ENCODE peak calls at places on chromosomes 12 and 14, in four cellular contexts. R, F, L and P are unnamed samples.

GRCh38 chr12:76762556-76762955 is 1.4 kb upstream of the ZDHHC17 start:
- DNase-seq in R (peak), F (peak), L (no peak), P (no peak)

GRCh38 chr14:60021619-60022018 is 70.1 kb upstream of the PCNX4 start:
- DNase-seq in R (no peak), F (no peak), L (no peak), P (no peak)

GRCh38 chr12:2248901-2249381 is 196.2 kb downstream of the CACNA1C start:
- DNase-seq in R (peak), F (no peak), L (no peak), P (peak)

GRCh38 chr14:102930753-102931579 is 8.5 kb downstream of the AMN start:
- DNase-seq in R (peak), F (peak), L (peak), P (no peak)

GRCh38 chr12:65099182-65099581 is 21.9 kb downstream of the WIF1 start:
- DNase-seq in R (no peak), F (no peak), L (no peak), P (no peak)

GRCh38 chr14:38808734-38809455 is 294.1 kb downstream of the SEC23A start:
- DNase-seq in R (no peak), F (peak), L (peak), P (no peak)

GRCh38 chr14:32087173-32087861 is 10.2 kb downstream of the ARHGAP5 start:
- DNase-seq in R (peak), F (peak), L (peak), P (no peak)

GRCh38 chr14:69288001-69288771 is 28.2 kb downstream of the GALNT16 start:
- DNase-seq in R (peak), F (peak), L (no peak), P (no peak)

GRCh38 chr12:106903241-106903950 is 52.3 kb upstream of the TMEM263 start:
- DNase-seq in R (peak), F (peak), L (peak), P (no peak)

GRCh38 chr14:75986439-75986765 is 839 bp downstream of the IFT43 start:
- DNase-seq in R (no peak), F (no peak), L (no peak), P (no peak)

GRCh38 chr14:104427126-104427851 is 152.3 kb upstream of the C14orf180 start:
- DNase-seq in R (no peak), F (no peak), L (no peak), P (no peak)

GRCh38 chr12:101697197-101697929 is at the start of gene CHPT1:
- DNase-seq in R (peak), F (peak), L (no peak), P (peak)

GRCh38 chr12:55072093-55072492 is 52.3 kb downstream of the NEUROD4 start:
- DNase-seq in R (peak), F (peak), L (peak), P (peak)

GRCh38 chr14:69877492-69877891 is 1.7 kb upstream of the SMOC1 start:
- DNase-seq in R (peak), F (no peak), L (peak), P (peak)

GRCh38 chr12:53499261-53500118 is at the start of gene MAP3K12:
- DNase-seq in R (peak), F (peak), L (no peak), P (no peak)

GRCh38 chr12:56358836-56359532 is 923 bp downstream of the STAT2 start:
- DNase-seq in R (peak), F (peak), L (peak), P (peak)

GRCh38 chr12:132837693-132838463 is 9.2 kb upstream of the GOLGA3 start:
- DNase-seq in R (no peak), F (no peak), L (no peak), P (no peak)

GRCh38 chr14:100294213-100294962 is 11.9 kb downstream of the SLC25A29 start:
- DNase-seq in R (peak), F (peak), L (no peak), P (no peak)

DNA sequence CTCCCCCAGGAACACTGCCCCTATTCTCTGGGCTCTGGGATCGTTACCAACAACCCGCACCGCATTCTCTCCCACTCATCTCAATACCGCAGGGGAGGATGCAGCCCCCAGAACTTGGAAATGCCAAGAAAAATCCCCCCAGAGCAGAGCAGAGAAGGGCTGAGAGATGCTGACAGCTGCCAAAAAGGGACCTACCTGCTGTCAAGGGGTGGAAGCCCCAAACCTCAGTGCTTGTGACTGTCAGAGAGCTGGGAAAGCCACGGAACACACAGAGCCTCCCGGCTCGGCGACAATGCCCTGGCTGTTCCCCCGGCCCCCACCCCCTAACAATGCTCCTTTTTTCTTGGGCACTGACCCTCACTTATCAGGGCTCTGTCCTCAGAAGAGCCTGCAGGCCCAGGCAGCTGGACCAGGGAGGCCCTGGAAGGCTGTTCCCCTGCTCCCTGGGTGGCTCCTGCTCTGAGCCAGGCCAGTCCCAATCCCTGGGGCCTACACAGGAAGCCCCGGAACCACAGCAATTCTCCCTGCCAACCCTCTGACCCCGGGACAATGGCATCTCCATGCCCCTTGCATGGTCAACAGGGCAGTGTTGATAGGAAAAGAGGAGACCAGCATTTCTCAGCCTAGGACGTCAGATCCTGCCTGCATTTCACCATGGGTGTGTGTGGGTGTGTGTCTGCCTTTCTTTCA is 78.9 kb downstream of the ITPK1 start:
- DNase-seq in R (peak), F (no peak), L (no peak), P (no peak)
- TF ChIP-seq CTCF in R (no peak), F (no peak), L (no peak), P (no peak)

DNA sequence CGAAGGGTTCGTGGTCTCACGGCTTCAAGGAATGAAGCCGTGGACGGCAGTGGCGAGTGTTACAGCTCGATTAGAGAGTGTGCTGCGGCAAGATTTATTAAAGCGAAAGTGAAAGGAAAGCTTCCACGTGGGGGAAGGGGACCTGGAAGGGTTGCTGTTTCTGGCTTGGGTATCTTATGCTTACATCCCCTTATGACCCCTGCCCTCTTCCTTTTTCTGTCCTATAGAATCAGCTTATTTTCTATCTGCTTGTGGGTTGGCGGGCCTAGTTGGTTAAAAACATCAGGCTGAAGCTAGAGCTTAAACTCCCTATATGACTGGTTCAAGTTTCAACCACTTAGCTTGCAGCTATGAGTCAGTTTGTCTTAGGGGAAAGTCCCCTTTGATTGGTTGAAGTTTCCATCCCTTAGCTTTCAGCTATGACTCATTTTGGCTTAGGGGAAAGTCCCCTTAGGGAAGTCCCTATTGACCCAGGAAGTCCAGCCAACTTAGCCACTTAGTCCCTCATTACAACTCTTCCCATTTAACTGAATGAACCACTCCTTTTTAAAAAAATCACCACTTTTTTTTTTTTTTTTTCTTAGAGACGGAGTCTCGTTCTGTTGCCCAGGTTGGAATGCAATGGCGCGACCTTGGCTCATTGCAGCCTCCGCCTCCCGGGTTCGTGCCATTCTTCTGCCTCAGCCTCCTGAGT is 1494.7 kb upstream of the TMEM132C start:
- DNase-seq in R (peak), F (no peak), L (peak), P (peak)
- H3K4me3 ChIP-seq in R (no peak), F (no peak), L (no peak), P (no peak)

DNA sequence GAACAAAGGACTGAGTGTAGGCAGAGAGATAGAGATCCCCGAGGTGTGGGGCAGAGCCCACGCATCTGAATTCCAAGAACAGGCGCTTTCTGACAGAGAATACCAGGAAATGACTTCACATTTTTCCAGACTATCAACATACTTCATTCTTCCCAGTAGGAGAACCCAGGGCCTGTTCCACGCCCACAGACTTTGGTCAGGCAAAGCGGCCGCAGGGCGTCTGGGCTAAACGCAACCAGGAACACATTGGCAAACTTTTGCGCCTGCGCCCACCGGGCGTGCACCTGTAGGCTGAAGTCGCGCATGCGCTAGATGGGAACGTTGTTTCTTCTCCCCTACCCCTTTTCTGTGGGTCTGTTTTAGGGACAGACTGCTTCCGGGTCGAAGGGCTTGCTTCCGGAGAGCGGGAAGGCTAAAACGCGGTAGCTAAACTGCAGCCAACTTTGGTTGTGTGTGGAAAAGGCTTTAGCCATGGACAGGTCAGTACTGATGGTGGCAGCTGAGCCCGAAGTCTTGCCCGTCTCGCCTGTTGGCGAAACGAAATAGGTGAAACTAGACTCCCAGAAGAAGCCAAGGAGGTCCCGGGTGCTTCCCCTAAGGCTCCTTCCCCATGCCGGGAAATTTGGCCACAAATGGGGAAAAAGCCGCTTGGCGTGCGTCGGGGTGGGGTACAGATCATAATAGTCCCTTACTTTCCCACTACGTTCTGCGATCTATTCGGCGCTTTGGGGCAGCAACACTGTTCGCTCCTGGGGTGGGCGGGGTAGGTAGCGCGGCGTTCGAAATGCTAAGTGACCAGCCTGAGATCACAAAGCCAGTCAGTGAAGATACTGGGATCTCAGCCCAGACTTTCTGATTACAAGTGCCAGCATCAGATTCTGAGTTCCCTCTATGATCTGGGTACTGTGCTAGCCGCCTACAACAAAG is at the start of gene NUP107:
- DNase-seq in R (peak), F (peak), L (peak), P (peak)
- TF ChIP-seq CTCF in R (peak), F (no peak), L (peak), P (no peak)

GRCh38 chr12:96295532-96296160 is 101.5 kb downstream of the ELK3 start:
- DNase-seq in R (no peak), F (no peak), L (no peak), P (no peak)

GRCh38 chr12:96297504-96297903 is 102.7 kb downstream of the CDK17 start:
- DNase-seq in R (no peak), F (no peak), L (no peak), P (no peak)

GRCh38 chr12:96293093-96293492 is 98.9 kb downstream of the ELK3 start:
- DNase-seq in R (no peak), F (no peak), L (no peak), P (no peak)

GRCh38 chr12:96300064-96300463 is 100.2 kb downstream of the CDK17 start:
- DNase-seq in R (no peak), F (no peak), L (peak), P (no peak)

GRCh38 chr12:96294831-96295230 is 100.7 kb downstream of the ELK3 start:
- DNase-seq in R (peak), F (no peak), L (no peak), P (no peak)
- H3K4me3 ChIP-seq in R (no peak), F (no peak), L (no peak), P (no peak)

DNA sequence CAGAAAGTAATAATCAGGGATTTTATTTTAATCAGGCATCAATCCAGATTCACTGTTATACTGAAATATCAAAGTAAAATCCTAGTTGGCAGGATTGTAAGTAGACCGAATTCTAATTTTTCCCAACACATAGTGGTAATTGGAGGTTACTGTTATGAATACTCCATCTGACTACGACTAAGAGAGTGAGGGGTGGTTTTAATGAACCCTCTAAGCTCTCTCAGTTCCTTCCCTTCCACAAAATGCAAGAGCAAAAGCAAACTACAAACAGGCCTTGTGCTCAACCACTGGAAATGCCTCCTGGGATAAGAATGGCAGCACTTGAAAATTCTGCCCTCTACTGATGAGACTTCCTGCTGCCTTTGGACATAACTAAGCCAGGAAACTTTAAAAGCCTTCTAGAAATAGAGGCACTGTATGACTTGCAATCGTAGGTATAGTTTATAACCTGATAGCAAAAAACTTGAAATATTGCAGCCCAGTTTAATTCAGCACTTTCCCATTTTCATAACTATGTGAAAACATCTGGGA is 184.8 kb downstream of the SLC16A7 start:
- DNase-seq in R (peak), F (peak), L (peak), P (no peak)
- TF ChIP-seq CTCF in R (peak), F (peak), L (peak), P (peak)

GRCh38 chr12:18261273-18261672 is at the start of gene PIK3C2G:
- DNase-seq in R (no peak), F (no peak), L (peak), P (no peak)
- H3K4me3 ChIP-seq in R (no peak), F (no peak), L (no peak), P (no peak)

GRCh38 chr12:23949212-23950010 is at the start of gene SOX5:
- DNase-seq in R (peak), F (peak), L (peak), P (no peak)
- TF ChIP-seq CTCF in R (no peak), F (no peak), L (no peak), P (no peak)

DNA sequence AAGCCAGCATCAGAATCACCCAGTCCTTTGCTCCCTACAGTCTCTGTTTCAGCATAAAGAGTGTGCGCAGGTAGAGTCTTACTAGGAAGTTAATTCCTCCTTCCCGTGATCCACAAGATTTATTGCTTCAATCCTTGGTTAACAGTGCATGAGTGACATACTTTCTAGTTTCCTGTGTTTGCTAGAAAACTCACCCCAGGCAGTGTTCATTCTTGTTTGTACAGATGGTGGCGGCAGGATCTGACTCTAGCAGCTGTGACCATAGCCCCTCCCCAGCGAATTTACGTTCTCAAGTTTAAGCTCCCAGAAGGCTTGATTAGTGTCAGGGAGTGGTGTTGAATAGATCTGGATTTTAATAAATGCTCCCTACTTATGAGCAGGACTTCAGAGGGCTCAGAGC is 75.9 kb upstream of the ANO2 start:
- DNase-seq in R (no peak), F (no peak), L (no peak), P (no peak)
- H3K4me3 ChIP-seq in R (no peak), F (no peak), L (no peak), P (no peak)

GRCh38 chr14:91910201-91910600 is 37.3 kb downstream of the FBLN5 start:
- DNase-seq in R (no peak), F (no peak), L (no peak), P (no peak)

GRCh38 chr14:91912035-91912434 is 35.5 kb downstream of the FBLN5 start:
- DNase-seq in R (no peak), F (no peak), L (peak), P (no peak)

GRCh38 chr14:91906374-91906773 is 39.0 kb upstream of the TC2N start:
- DNase-seq in R (no peak), F (no peak), L (no peak), P (no peak)

DNA sequence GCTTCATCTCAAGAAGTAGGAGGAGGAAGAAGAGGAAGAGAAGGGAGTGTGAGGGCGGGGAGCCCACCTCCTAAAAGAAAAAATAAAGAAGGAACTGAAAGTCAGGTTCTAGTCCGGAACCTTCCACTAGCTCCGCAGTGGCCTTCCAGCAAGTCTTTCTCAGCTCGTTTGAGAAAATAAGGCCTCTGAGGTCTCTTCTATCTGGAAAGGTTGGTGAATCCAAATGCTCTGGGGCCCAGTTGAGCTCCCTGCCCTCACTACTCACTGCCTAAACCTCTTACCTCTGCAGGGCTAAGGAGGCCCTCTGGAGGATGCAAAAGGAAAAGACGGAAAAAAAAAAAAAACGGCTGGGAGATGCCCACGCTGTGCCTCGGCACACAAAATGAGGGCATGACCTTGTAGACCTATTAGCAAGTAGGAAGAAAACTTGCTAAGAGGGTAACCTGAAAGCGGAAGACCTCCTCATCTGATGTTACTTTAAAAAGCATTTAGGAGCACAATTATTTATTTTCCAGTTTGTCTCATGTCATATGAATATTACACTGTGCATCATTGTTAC is 35.9 kb downstream of the FBLN5 start:
- DNase-seq in R (peak), F (peak), L (peak), P (peak)
- TF ChIP-seq CTCF in R (peak), F (peak), L (peak), P (peak)

GRCh38 chr14:98198385-98198784 is 1073.6 kb downstream of the BCL11B start:
- DNase-seq in R (no peak), F (no peak), L (peak), P (no peak)
- H3K4me3 ChIP-seq in R (no peak), F (no peak), L (no peak), P (no peak)